ENCODE peak calls at places on chromosomes 13 and 19, in four cellular contexts. K is NT2/D1, W is Peyer's patch, I is lower lobe of right lung. D is an unnamed sample. For H3K4me1, the result is how much of the 10 kb centered on the place peaks cover.

GRCh38 chr13:30307966-30308290 is 577 bp upstream of the KATNAL1 start:
- DNase-seq in W (no peak), K (no peak), I (no peak), D (no peak)

GRCh38 chr19:40159744-40160143 is 31.5 kb upstream of the MAP3K10 start:
- DNase-seq in W (no peak), I (no peak), K (no peak), D (no peak)

GRCh38 chr13:25910243-25910642 is 141.6 kb downstream of the SHISA2 start:
- DNase-seq in K (no peak), I (no peak), W (no peak), D (no peak)

GRCh38 chr19:42442833-42443232 is at the start of gene CXCL17:
- DNase-seq in W (no peak), K (no peak), I (no peak), D (no peak)

GRCh38 chr13:24995225-24995804 is 100.6 kb upstream of the PABPC3 start:
- DNase-seq in W (peak), K (peak), I (no peak), D (no peak)

GRCh38 chr19:3397266-3398022 is 31.1 kb downstream of the NFIC start:
- DNase-seq in K (peak), I (peak), W (no peak), D (no peak)

GRCh38 chr19:1087813-1088418 is 7.3 kb downstream of the POLR2E start:
- DNase-seq in I (peak), K (no peak), W (peak), D (peak)

GRCh38 chr19:10952809-10953208 is 8.0 kb upstream of the SMARCA4 start:
- DNase-seq in K (no peak), W (no peak), I (no peak), D (no peak)

GRCh38 chr13:55745828-55746227 is 1394.9 kb upstream of the PRR20A start:
- DNase-seq in W (no peak), I (no peak), K (no peak), D (no peak)

GRCh38 chr19:29535432-29535831 is 9.6 kb downstream of the VSTM2B start:
- DNase-seq in K (no peak), I (no peak), W (no peak), D (no peak)

GRCh38 chr19:37334179-37335071 is 36.5 kb upstream of the ZNF527 start:
- DNase-seq in I (peak), W (peak), K (peak), D (peak)

GRCh38 chr19:41869374-41869955 is 7.6 kb upstream of the CD79A start:
- DNase-seq in W (no peak), K (no peak), I (no peak), D (no peak)

GRCh38 chr13:77510156-77510555 is 25.4 kb upstream of the SCEL start:
- DNase-seq in K (no peak), W (no peak), I (no peak), D (no peak)

GRCh38 chr13:103224804-103225203 is 158.6 kb upstream of the SLC10A2 start:
- DNase-seq in W (no peak), K (no peak), I (no peak), D (no peak)

GRCh38 chr13:98877936-98878335 is 99.9 kb downstream of the DOCK9 start:
- DNase-seq in K (no peak), I (no peak), W (no peak), D (no peak)

GRCh38 chr19:362154-362553 is 17.6 kb upstream of the MIER2 start:
- DNase-seq in I (no peak), K (no peak), W (no peak), D (no peak)

GRCh38 chr19:58361900-58362271 is 665 bp downstream of the ZNF497 start:
- DNase-seq in W (peak), I (peak), K (peak), D (no peak)

GRCh38 chr13:21735621-21736401 is 64.9 kb downstream of the FGF9 start:
- DNase-seq in K (no peak), I (no peak), W (no peak), D (no peak)

GRCh38 chr13:71577127-71577526 is 289.9 kb downstream of the DACH1 start:
- DNase-seq in K (no peak), I (no peak), W (no peak), D (no peak)

GRCh38 chr19:35404879-35405622 is 34.2 kb downstream of the GPR42 start:
- DNase-seq in K (peak), W (no peak), I (no peak), D (no peak)

GRCh38 chr19:18712981-18713380 is 29.5 kb downstream of the CRTC1 start:
- DNase-seq in K (no peak), I (no peak), W (no peak), D (no peak)

GRCh38 chr13:110268061-110268460 is 38.9 kb downstream of the COL4A1 start:
- DNase-seq in I (no peak), W (no peak), K (no peak), D (no peak)
- H3K4me1 ChIP-seq in I (under half), W (under half), K (under half), D (under half)

GRCh38 chr19:47489072-47489914 is 5.3 kb upstream of the KPTN start:
- DNase-seq in W (no peak), I (peak), K (no peak), D (no peak)

GRCh38 chr19:47492137-47492533 is 8.1 kb upstream of the KPTN start:
- DNase-seq in W (no peak), I (no peak), K (no peak), D (no peak)

GRCh38 chr19:47490847-47491246 is 6.8 kb upstream of the KPTN start:
- DNase-seq in I (no peak), K (no peak), W (no peak), D (no peak)

GRCh38 chr19:47491358-47492136 is 7.5 kb upstream of the KPTN start:
- DNase-seq in W (no peak), I (no peak), K (no peak), D (no peak)

GRCh38 chr19:47490031-47490430 is 6.0 kb upstream of the KPTN start:
- DNase-seq in I (no peak), K (no peak), W (no peak), D (no peak)
- H3K4me1 ChIP-seq in I (under half), K (under half), W (under half), D (under half)

DNA sequence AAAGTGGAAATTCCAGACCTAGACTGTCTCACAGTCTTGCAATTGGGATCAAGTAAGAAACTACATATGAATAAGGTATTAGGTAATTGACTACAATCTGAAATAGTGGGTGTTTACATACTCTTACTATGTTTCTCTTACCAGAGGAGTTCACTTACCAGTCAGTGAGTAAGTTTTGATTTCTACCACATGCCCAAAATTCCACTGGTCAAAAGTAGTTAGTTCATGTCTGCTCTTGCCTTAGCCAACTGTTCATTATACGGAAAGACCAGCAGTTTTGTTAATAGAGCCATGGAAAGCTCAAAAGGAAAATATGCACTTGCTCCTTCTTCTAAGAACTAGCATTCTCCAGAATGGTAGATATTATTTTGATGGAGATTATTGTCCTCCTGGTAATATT is 490.8 kb downstream of the RFC3 start:
- DNase-seq in W (no peak), I (no peak), K (no peak), D (no peak)
- H3K4me1 ChIP-seq in W (under half), I (under half), K (under half), D (under half)

GRCh38 chr19:15280048-15280725 is 47.9 kb upstream of the EPHX3 start:
- DNase-seq in K (no peak), I (no peak), W (no peak), D (no peak)
- H3K4me1 ChIP-seq in K (under half), I (half or more), W (under half), D (under half)